ENCODE peak calls at places on chromosomes 3 and 15, in eight cellular contexts. G, F, C, Y, L, E, H and W are unnamed samples.
A peak's percentile ranks its signal among the peaks of the same experiment; 100 is the strongest.

GRCh38 chr3:177705976-177706866 is 508.9 kb upstream of the TBL1XR1 start:
- DNase-seq in C (no peak), L (peak; percentile 75), Y (no peak), H (no peak), G (no peak), F (no peak), E (no peak), W (peak; percentile 12)

GRCh38 chr3:149122716-149123578 is 6.5 kb upstream of the HPS3 start:
- DNase-seq in G (no peak), Y (no peak), H (no peak), C (peak; percentile 63), F (no peak), L (no peak), E (no peak), W (no peak)

GRCh38 chr3:52055537-52056351 is 627 bp downstream of the DUSP7 start:
- DNase-seq in H (peak; percentile 23), E (peak; percentile 75), Y (peak; percentile 33), F (no peak), G (peak; percentile 75), C (peak; percentile 57), L (peak; percentile 61), W (peak; percentile 47)

GRCh38 chr3:14353486-14353885 is 48.9 kb upstream of the SLC6A6 start:
- DNase-seq in E (no peak), H (no peak), Y (no peak), L (no peak), G (no peak), F (no peak), C (no peak), W (no peak)

GRCh38 chr3:32045091-32045964 is 61.1 kb upstream of the GPD1L start:
- DNase-seq in F (no peak), G (no peak), H (peak; percentile 53), Y (peak; percentile 67), L (peak; percentile 32), C (peak; percentile 81), E (no peak), W (peak; percentile 91)

GRCh38 chr3:171192176-171192854 is 165.8 kb upstream of the SLC2A2 start:
- DNase-seq in G (no peak), F (no peak), C (peak; percentile 94), E (no peak), Y (no peak), L (no peak), H (peak; percentile 1), W (no peak)

GRCh38 chr3:33980252-33980651 is 181.8 kb downstream of the PDCD6IP start:
- DNase-seq in G (no peak), F (no peak), E (no peak), L (no peak), C (peak; percentile 85), Y (no peak), H (peak; percentile 89), W (peak; percentile 5)

GRCh38 chr3:151871639-151872468 is 1.6 kb upstream of the SUCNR1 start:
- DNase-seq in G (no peak), Y (no peak), L (peak; percentile 31), E (no peak), H (no peak), C (no peak), F (no peak), W (no peak)

GRCh38 chr3:123038751-123039150 is 11.2 kb upstream of the SEMA5B start:
- DNase-seq in H (no peak), Y (no peak), L (no peak), G (no peak), E (no peak), F (no peak), C (no peak), W (no peak)

GRCh38 chr3:135862361-135862760 is 103.2 kb upstream of the PPP2R3A start:
- DNase-seq in Y (no peak), C (no peak), L (no peak), H (no peak), E (no peak), G (no peak), F (no peak), W (no peak)

GRCh38 chr15:101091080-101092017 is 160.5 kb downstream of the CHSY1 start:
- DNase-seq in G (no peak), Y (no peak), F (no peak), L (peak; percentile 80), C (peak; percentile 77), E (peak; percentile 50), H (no peak), W (no peak)

GRCh38 chr3:150783334-150783733 is 20.4 kb upstream of the SIAH2 start:
- DNase-seq in G (no peak), C (no peak), E (no peak), H (no peak), Y (no peak), F (no peak), L (no peak), W (no peak)

GRCh38 chr3:176951586-176952292 is 245.5 kb downstream of the TBL1XR1 start:
- DNase-seq in H (no peak), F (no peak), C (peak; percentile 34), E (no peak), G (no peak), Y (no peak), L (no peak), W (no peak)

GRCh38 chr15:89963301-89964288 is 37.5 kb upstream of the ZNF710 start:
- DNase-seq in C (no peak), E (no peak), Y (no peak), F (no peak), G (no peak), H (no peak), L (no peak), W (no peak)

GRCh38 chr3:133988631-133989161 is 41.0 kb downstream of the SLCO2A1 start:
- DNase-seq in H (no peak), G (peak; percentile 17), Y (no peak), E (no peak), L (no peak), F (no peak), C (no peak), W (no peak)

GRCh38 chr3:189338366-189338765 is 166.6 kb downstream of the TPRG1 start:
- DNase-seq in L (no peak), Y (peak; percentile 56), C (no peak), H (no peak), E (no peak), G (no peak), F (no peak), W (no peak)

GRCh38 chr3:101229681-101230080 is 90.7 kb downstream of the IMPG2 start:
- DNase-seq in Y (no peak), G (no peak), E (no peak), C (no peak), L (no peak), H (no peak), F (no peak), W (no peak)

GRCh38 chr3:116442331-116443021 is 2.8 kb downstream of the LSAMP start:
- DNase-seq in G (no peak), H (no peak), C (peak; percentile 75), F (no peak), E (no peak), Y (no peak), L (no peak), W (no peak)

GRCh38 chr3:116443096-116443793 is 2.0 kb downstream of the LSAMP start:
- DNase-seq in C (peak; percentile 34), L (no peak), H (no peak), G (no peak), F (no peak), Y (no peak), E (no peak), W (no peak)

GRCh38 chr3:116445291-116445841 is at the start of gene LSAMP:
- DNase-seq in F (no peak), E (no peak), L (no peak), H (no peak), C (peak; percentile 35), G (peak; percentile 80), Y (no peak), W (peak; percentile 5)

GRCh38 chr3:116444819-116445290 is 432 bp downstream of the LSAMP start:
- DNase-seq in G (peak; percentile 71), Y (no peak), H (no peak), E (no peak), L (no peak), C (no peak), F (no peak), W (no peak)

GRCh38 chr3:116444099-116444700 is 1.1 kb downstream of the LSAMP start:
- DNase-seq in Y (no peak), L (no peak), H (no peak), F (no peak), C (peak; percentile 5), G (no peak), E (no peak), W (no peak)
- H3K4me3 ChIP-seq in Y (no peak overlapping the region), L (no peak overlapping the region), H (no peak overlapping the region), F (peak overlapping the region; percentile 37), C (peak overlapping the region; percentile 67), G (peak overlapping the region; percentile 63), E (peak overlapping the region; percentile 10), W (no peak overlapping the region)

GRCh38 chr3:114176487-114176886 is 2.4 kb downstream of the DRD3 start:
- DNase-seq in Y (no peak), G (no peak), E (no peak), L (no peak), H (no peak), C (no peak), F (no peak), W (no peak)

GRCh38 chr3:114175204-114175987 is 3.5 kb downstream of the DRD3 start:
- DNase-seq in F (no peak), H (no peak), G (no peak), Y (no peak), C (no peak), L (no peak), E (no peak), W (no peak)

GRCh38 chr3:114176890-114177289 is 2.0 kb downstream of the DRD3 start:
- DNase-seq in G (no peak), E (no peak), L (no peak), H (no peak), F (no peak), Y (no peak), C (no peak), W (no peak)

GRCh38 chr3:114178770-114179368 is at the start of gene DRD3:
- DNase-seq in F (no peak), Y (no peak), G (no peak), H (no peak), E (no peak), L (no peak), C (peak; percentile 44), W (no peak)

DNA sequence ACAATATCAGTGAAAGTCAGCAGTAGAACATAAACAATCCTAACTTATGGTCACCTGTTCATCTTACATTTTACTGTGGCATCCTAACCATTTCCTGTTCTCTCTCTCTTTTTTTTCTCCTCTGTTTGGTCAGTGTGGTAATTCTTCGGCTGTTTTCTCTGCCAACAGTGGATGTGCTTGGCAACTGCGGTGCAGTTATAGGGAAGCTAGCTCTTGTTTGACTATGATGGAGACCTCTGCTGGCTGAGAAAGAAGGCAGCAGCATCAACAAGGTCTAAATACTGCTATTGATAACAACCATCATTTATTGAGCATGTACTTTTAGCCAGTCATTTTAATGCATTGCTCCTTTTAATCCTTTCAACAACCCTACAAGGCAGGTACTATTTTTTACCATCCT is 723 bp upstream of the DRD3 start:
- DNase-seq in L (no peak), E (no peak), F (no peak), Y (no peak), G (no peak), H (no peak), C (peak; percentile 32), W (peak; percentile 6)
- TF ChIP-seq CTCF in L (no peak), E (peak; percentile 18), F (no peak), Y (no peak), G (no peak), H (peak; percentile 36), C (peak; percentile 31), W (no peak)

GRCh38 chr15:84653910-84654688 is at the start of gene WDR73:
- DNase-seq in E (peak; percentile 97), L (peak; percentile 97), H (peak; percentile 91), Y (peak; percentile 92), F (peak; percentile 98), C (peak; percentile 92), G (peak; percentile 99), W (peak; percentile 96)
- TF ChIP-seq POLR2A in E (no peak), L (peak; percentile 85), H (peak; percentile 80), Y (peak; percentile 64), F (no peak), C (peak; percentile 45), G (peak; percentile 57), W (peak; percentile 80)

GRCh38 chr15:63506537-63507035 is 2.2 kb downstream of the USP3 start:
- DNase-seq in L (no peak), G (no peak), F (no peak), H (no peak), C (no peak), E (no peak), Y (no peak), W (no peak)
- H3K4me3 ChIP-seq in L (no peak overlapping the region), G (peak overlapping the region; percentile 77), F (peak overlapping the region; percentile 90), H (peak overlapping the region; percentile 77), C (no peak overlapping the region), E (peak overlapping the region; percentile 7), Y (peak overlapping the region; percentile 72), W (no peak overlapping the region)